ENCODE peak calls at places on chromosomes 13 and 19, in six cellular contexts. R is NT2/D1; E is breast epithelium; C is psoas muscle; M is CD4-positive, alpha-beta memory T cell; N is left ventricle myocardium inferior. W is an unnamed sample.

GRCh38 chr19:39363909-39364457 is 21.8 kb downstream of the SAMD4B start:
- DNase-seq in R (no peak), E (no peak), C (peak; percentile 50), M (no peak), N (peak; percentile 51), W (no peak)

GRCh38 chr13:97261254-97262015 is 39.3 kb downstream of the MBNL2 start:
- DNase-seq in R (no peak), E (no peak), C (no peak), M (peak; percentile 14), N (no peak), W (no peak)

GRCh38 chr13:71759506-71760225 is 107.3 kb downstream of the DACH1 start:
- DNase-seq in R (peak; percentile 33), E (no peak), C (no peak), M (no peak), N (no peak), W (peak; percentile 100)

GRCh38 chr19:35790981-35791813 is 15.8 kb downstream of the ARHGAP33 start:
- DNase-seq in R (no peak), E (no peak), C (no peak), M (no peak), N (no peak), W (peak; percentile 32)

GRCh38 chr13:47932953-47933687 is 68.0 kb downstream of the SUCLA2 start:
- DNase-seq in R (no peak), E (no peak), C (no peak), M (no peak), N (no peak), W (no peak)

GRCh38 chr19:6041071-6041470 is 63.1 kb upstream of the RANBP3 start:
- DNase-seq in R (no peak), E (peak; percentile 14), C (no peak), M (no peak), N (no peak), W (no peak)

GRCh38 chr13:42970824-42971669 is 21.0 kb downstream of the EPSTI1 start:
- DNase-seq in R (peak; percentile 13), E (no peak), C (no peak), M (peak; percentile 57), N (no peak), W (peak; percentile 45)

GRCh38 chr19:2274185-2274711 is 7.7 kb downstream of the PEAK3 start:
- DNase-seq in R (no peak), E (no peak), C (no peak), M (no peak), N (no peak), W (no peak)

GRCh38 chr19:19259741-19260140 is 13.4 kb downstream of the TM6SF2 start:
- DNase-seq in R (peak; percentile 52), E (no peak), C (no peak), M (no peak), N (no peak), W (peak; percentile 18)

GRCh38 chr19:6576869-6577281 is 14.1 kb downstream of the CD70 start:
- DNase-seq in R (no peak), E (no peak), C (no peak), M (no peak), N (no peak), W (peak; percentile 59)

GRCh38 chr13:34567558-34567957 is 374.5 kb upstream of the NBEA start:
- DNase-seq in R (no peak), E (no peak), C (no peak), M (no peak), N (no peak), W (no peak)

GRCh38 chr19:53132231-53132991 is at the start of gene ZNF415:
- DNase-seq in R (peak; percentile 51), E (peak; percentile 82), C (peak; percentile 89), M (no peak), N (peak; percentile 82), W (no peak)

GRCh38 chr19:39408392-39409206 is 2.0 kb downstream of the ZFP36 start:
- DNase-seq in R (no peak), E (no peak), C (no peak), M (peak; percentile 59), N (no peak), W (peak; percentile 41)

GRCh38 chr13:62706035-62706434 is 1290.4 kb upstream of the PCDH20 start:
- DNase-seq in R (no peak), E (no peak), C (no peak), M (no peak), N (no peak), W (no peak)

GRCh38 chr19:19578241-19578640 is 40.2 kb downstream of the CILP2 start:
- DNase-seq in R (no peak), E (no peak), C (no peak), M (no peak), N (no peak), W (no peak)

GRCh38 chr13:31236211-31236786 is 36.5 kb downstream of the B3GLCT start:
- DNase-seq in R (no peak), E (no peak), C (no peak), M (peak; percentile 27), N (no peak), W (peak; percentile 48)

GRCh38 chr13:39688699-39689405 is 33.4 kb downstream of the COG6 start:
- DNase-seq in R (no peak), E (no peak), C (no peak), M (no peak), N (no peak), W (no peak)

GRCh38 chr19:7159105-7159933 is 89.8 kb downstream of the ZNF557 start:
- DNase-seq in R (no peak), E (no peak), C (peak; percentile 76), M (no peak), N (peak; percentile 77), W (no peak)

GRCh38 chr13:50382511-50382910 is 367.3 kb downstream of the KCNRG start:
- DNase-seq in R (no peak), E (no peak), C (no peak), M (no peak), N (no peak), W (no peak)

GRCh38 chr19:16889429-16889882 is 657 bp downstream of the F2RL3 start:
- DNase-seq in R (no peak), E (no peak), C (no peak), M (no peak), N (peak; percentile 55), W (no peak)

GRCh38 chr13:47976325-47976724 is 24.7 kb downstream of the SUCLA2 start:
- DNase-seq in R (no peak), E (no peak), C (no peak), M (no peak), N (no peak), W (no peak)

GRCh38 chr13:50126378-50127016 is 111.3 kb downstream of the KCNRG start:
- DNase-seq in R (no peak), E (no peak), C (no peak), M (no peak), N (no peak), W (no peak)

GRCh38 chr19:6113616-6114188 is 3.4 kb upstream of the RFX2 start:
- DNase-seq in R (no peak), E (no peak), C (no peak), M (no peak), N (no peak), W (no peak)

GRCh38 chr19:34104099-34104498 is 68.2 kb upstream of the LSM14A start:
- DNase-seq in R (no peak), E (no peak), C (no peak), M (no peak), N (no peak), W (no peak)

GRCh38 chr13:39379118-39379517 is 223.9 kb downstream of the LHFPL6 start:
- DNase-seq in R (no peak), E (no peak), C (no peak), M (no peak), N (no peak), W (no peak)

GRCh38 chr13:112804374-112804773 is 114.5 kb downstream of the ATP11A start:
- DNase-seq in R (no peak), E (no peak), C (no peak), M (no peak), N (no peak), W (no peak)

GRCh38 chr19:39126593-39127187 is 1.1 kb downstream of the PAK4 start:
- DNase-seq in R (no peak), E (no peak), C (no peak), M (peak; percentile 13), N (no peak), W (peak; percentile 56)

GRCh38 chr19:33685541-33685940 is 63.8 kb downstream of the CHST8 start:
- DNase-seq in R (no peak), E (peak; percentile 6), C (no peak), M (no peak), N (no peak), W (no peak)

GRCh38 chr19:6229216-6229913 is 50.4 kb downstream of the MLLT1 start:
- DNase-seq in R (no peak), E (no peak), C (peak; percentile 9), M (no peak), N (no peak), W (no peak)

GRCh38 chr19:36121486-36122124 is 6.3 kb downstream of the TBCB start:
- DNase-seq in R (no peak), E (no peak), C (peak; percentile 13), M (no peak), N (no peak), W (no peak)

DNA sequence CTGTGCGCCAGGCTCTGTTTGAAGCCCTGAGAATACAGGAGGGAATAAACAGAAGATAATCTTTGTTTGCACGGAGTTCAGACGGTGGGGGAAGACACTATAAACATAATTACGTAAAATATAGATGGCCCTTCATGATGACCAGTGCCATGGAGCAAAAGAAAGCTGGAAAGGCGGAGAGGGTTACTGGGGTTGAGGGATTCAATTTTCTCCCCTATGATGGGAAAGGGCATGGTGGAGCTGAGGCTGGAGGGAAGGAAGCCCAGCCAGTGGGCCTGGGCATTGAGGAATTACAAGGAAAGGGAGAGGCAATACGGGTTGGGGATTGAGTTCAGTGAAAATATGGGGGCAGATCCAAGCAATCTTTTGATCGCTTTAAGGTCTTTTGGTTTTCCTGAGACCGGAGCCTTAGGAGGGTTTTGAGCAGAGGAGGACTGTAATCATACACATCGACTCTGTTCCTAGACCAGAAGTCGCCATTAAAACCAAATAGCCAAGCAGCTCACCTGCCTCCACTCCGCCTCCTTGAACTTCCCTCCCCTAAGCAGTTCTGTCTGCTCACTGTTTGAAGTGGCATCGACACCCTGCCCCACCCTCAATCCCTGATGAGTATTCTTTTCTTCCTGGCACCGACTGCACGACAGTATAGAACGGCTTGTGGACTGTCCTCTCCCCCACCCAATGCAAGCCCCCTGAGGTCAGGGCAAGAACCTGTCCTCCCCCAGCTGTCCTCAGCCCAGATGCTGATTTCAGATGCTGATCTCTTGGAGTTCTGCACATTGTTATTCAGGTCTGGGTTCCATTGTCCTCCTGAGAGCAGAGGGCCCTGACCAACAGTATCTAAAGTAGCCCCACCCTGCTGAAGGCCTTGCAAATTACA is 813 bp upstream of the ZNF296 start:
- DNase-seq in R (no peak), E (no peak), C (no peak), M (no peak), N (no peak), W (no peak)
- H3K4me3 ChIP-seq in R (no peak overlapping the region), E (peak overlapping the region; percentile 51), C (peak overlapping the region; percentile 67), M (peak overlapping the region; percentile 24), N (peak overlapping the region; percentile 66), W (peak overlapping the region; percentile 53)

GRCh38 chr13:26022538-26023292 is 29.1 kb downstream of the SHISA2 start:
- DNase-seq in R (no peak), E (peak; percentile 89), C (peak; percentile 86), M (no peak), N (peak; percentile 83), W (no peak)
- H3K4me1 ChIP-seq in R (no peaks in the 10 kb centered on the region), E (no peaks in the 10 kb centered on the region), C (peaks cover 30% of the 10 kb centered on the region), M (no peaks in the 10 kb centered on the region), N (peaks cover 50% of the 10 kb centered on the region), W (peaks cover 18% of the 10 kb centered on the region)

GRCh38 chr13:99355267-99356215 is 48.3 kb upstream of the GPR183 start:
- DNase-seq in R (no peak), E (no peak), C (no peak), M (no peak), N (no peak), W (no peak)
- H3K4me3 ChIP-seq in R (no peak overlapping the region), E (no peak overlapping the region), C (peak overlapping the region; percentile 27), M (peak overlapping the region; percentile 4), N (peak overlapping the region; percentile 51), W (no peak overlapping the region)

GRCh38 chr13:21012211-21012610 is 49.2 kb downstream of the LATS2 start:
- DNase-seq in R (no peak), E (no peak), C (no peak), M (no peak), N (no peak), W (no peak)
- H3K4me1 ChIP-seq in R (no peaks in the 10 kb centered on the region), E (peaks cover 4% of the 10 kb centered on the region), C (peaks cover 84% of the 10 kb centered on the region), M (no peaks in the 10 kb centered on the region), N (peaks cover 93% of the 10 kb centered on the region), W (no peaks in the 10 kb centered on the region)